ENCODE peak calls at places on chromosome 11, in five cellular contexts. One of them, this sample, is unnamed. For H3K4me1, the result is how much of the 10 kb centered on the place peaks cover.

GRCh38 chr11:21908211-21908610 is 284.7 kb upstream of the ANO5 start:
- DNase-seq in A549: no peak
- DNase-seq in heart left ventricle: no peak
- DNase-seq in body of pancreas: no peak
- DNase-seq in ovary: no peak
- DNase-seq in this sample: no peak

GRCh38 chr11:76626921-76627391 is 43.6 kb downstream of the LRRC32 start:
- DNase-seq in heart left ventricle: no peak
- DNase-seq in ovary: no peak
- DNase-seq in A549: no peak
- DNase-seq in body of pancreas: no peak
- DNase-seq in this sample: peak

GRCh38 chr11:1873048-1873812 is 18.5 kb downstream of the PRR33 start:
- DNase-seq in heart left ventricle: peak
- DNase-seq in ovary: peak
- DNase-seq in body of pancreas: no peak
- DNase-seq in A549: peak
- DNase-seq in this sample: peak

GRCh38 chr11:116513894-116514293 is 258.9 kb downstream of the BUD13 start:
- DNase-seq in A549: peak
- DNase-seq in ovary: no peak
- DNase-seq in body of pancreas: no peak
- DNase-seq in heart left ventricle: no peak
- DNase-seq in this sample: no peak

GRCh38 chr11:76735218-76735480 is 48.0 kb upstream of the TSKU start:
- DNase-seq in ovary: no peak
- DNase-seq in body of pancreas: no peak
- DNase-seq in A549: no peak
- DNase-seq in heart left ventricle: no peak
- DNase-seq in this sample: no peak

GRCh38 chr11:120218695-120219033 is 7.8 kb downstream of the OAF start:
- DNase-seq in ovary: no peak
- DNase-seq in body of pancreas: no peak
- DNase-seq in heart left ventricle: no peak
- DNase-seq in A549: no peak
- DNase-seq in this sample: no peak

GRCh38 chr11:112343368-112344039 is 82.8 kb upstream of the PLET1 start:
- DNase-seq in ovary: no peak
- DNase-seq in body of pancreas: no peak
- DNase-seq in A549: no peak
- DNase-seq in heart left ventricle: no peak
- DNase-seq in this sample: no peak

GRCh38 chr11:14374922-14375630 is 16.1 kb upstream of the RRAS2 start:
- DNase-seq in heart left ventricle: no peak
- DNase-seq in A549: peak
- DNase-seq in ovary: no peak
- DNase-seq in body of pancreas: no peak
- DNase-seq in this sample: no peak

GRCh38 chr11:122802876-122803275 is 35.4 kb upstream of the CRTAM start:
- DNase-seq in body of pancreas: no peak
- DNase-seq in A549: no peak
- DNase-seq in heart left ventricle: no peak
- DNase-seq in ovary: no peak
- DNase-seq in this sample: no peak

GRCh38 chr11:110429614-110430266 is at the start of gene FDX1:
- DNase-seq in body of pancreas: peak
- DNase-seq in heart left ventricle: peak
- DNase-seq in ovary: peak
- DNase-seq in A549: peak
- DNase-seq in this sample: peak

GRCh38 chr11:62909107-62909894 is 11.9 kb downstream of the CHRM1 start:
- DNase-seq in heart left ventricle: peak
- DNase-seq in A549: peak
- DNase-seq in ovary: peak
- DNase-seq in body of pancreas: peak
- DNase-seq in this sample: peak

GRCh38 chr11:16404781-16405180 is 48.4 kb upstream of the SOX6 start:
- DNase-seq in A549: no peak
- DNase-seq in ovary: no peak
- DNase-seq in heart left ventricle: no peak
- DNase-seq in body of pancreas: no peak
- DNase-seq in this sample: no peak

GRCh38 chr11:28632338-28632737 is 524.1 kb downstream of the METTL15 start:
- DNase-seq in body of pancreas: no peak
- DNase-seq in A549: peak
- DNase-seq in ovary: no peak
- DNase-seq in heart left ventricle: no peak
- DNase-seq in this sample: no peak

GRCh38 chr11:72333657-72334056 is 89.7 kb upstream of the PHOX2A start:
- DNase-seq in body of pancreas: no peak
- DNase-seq in heart left ventricle: no peak
- DNase-seq in ovary: no peak
- DNase-seq in A549: peak
- DNase-seq in this sample: no peak

GRCh38 chr11:3165152-3165705 is at the start of gene OSBPL5:
- DNase-seq in body of pancreas: peak
- DNase-seq in heart left ventricle: peak
- DNase-seq in A549: peak
- DNase-seq in ovary: peak
- DNase-seq in this sample: peak

GRCh38 chr11:108027057-108027456 is 18.4 kb downstream of the CUL5 start:
- DNase-seq in A549: peak
- DNase-seq in ovary: no peak
- DNase-seq in heart left ventricle: no peak
- DNase-seq in body of pancreas: no peak
- DNase-seq in this sample: no peak

GRCh38 chr11:8814209-8814922 is 96.6 kb upstream of the AKIP1 start:
- DNase-seq in A549: no peak
- DNase-seq in ovary: no peak
- DNase-seq in body of pancreas: no peak
- DNase-seq in heart left ventricle: no peak
- DNase-seq in this sample: no peak

GRCh38 chr11:77118971-77119370 is 9.1 kb upstream of the MYO7A start:
- DNase-seq in heart left ventricle: no peak
- DNase-seq in body of pancreas: no peak
- DNase-seq in A549: no peak
- DNase-seq in ovary: no peak
- DNase-seq in this sample: no peak

GRCh38 chr11:71370895-71371673 is 77.1 kb downstream of the DHCR7 start:
- DNase-seq in ovary: no peak
- DNase-seq in A549: no peak
- DNase-seq in body of pancreas: no peak
- DNase-seq in heart left ventricle: no peak
- DNase-seq in this sample: no peak

GRCh38 chr11:119030329-119031047 is at the start of gene SLC37A4:
- DNase-seq in A549: peak
- DNase-seq in body of pancreas: peak
- DNase-seq in ovary: peak
- DNase-seq in heart left ventricle: peak
- DNase-seq in this sample: peak
- TF ChIP-seq POLR2A in A549: peak
- TF ChIP-seq POLR2A in body of pancreas: peak
- TF ChIP-seq POLR2A in ovary: no peak
- TF ChIP-seq POLR2A in heart left ventricle: peak
- TF ChIP-seq POLR2A in this sample: no peak

DNA sequence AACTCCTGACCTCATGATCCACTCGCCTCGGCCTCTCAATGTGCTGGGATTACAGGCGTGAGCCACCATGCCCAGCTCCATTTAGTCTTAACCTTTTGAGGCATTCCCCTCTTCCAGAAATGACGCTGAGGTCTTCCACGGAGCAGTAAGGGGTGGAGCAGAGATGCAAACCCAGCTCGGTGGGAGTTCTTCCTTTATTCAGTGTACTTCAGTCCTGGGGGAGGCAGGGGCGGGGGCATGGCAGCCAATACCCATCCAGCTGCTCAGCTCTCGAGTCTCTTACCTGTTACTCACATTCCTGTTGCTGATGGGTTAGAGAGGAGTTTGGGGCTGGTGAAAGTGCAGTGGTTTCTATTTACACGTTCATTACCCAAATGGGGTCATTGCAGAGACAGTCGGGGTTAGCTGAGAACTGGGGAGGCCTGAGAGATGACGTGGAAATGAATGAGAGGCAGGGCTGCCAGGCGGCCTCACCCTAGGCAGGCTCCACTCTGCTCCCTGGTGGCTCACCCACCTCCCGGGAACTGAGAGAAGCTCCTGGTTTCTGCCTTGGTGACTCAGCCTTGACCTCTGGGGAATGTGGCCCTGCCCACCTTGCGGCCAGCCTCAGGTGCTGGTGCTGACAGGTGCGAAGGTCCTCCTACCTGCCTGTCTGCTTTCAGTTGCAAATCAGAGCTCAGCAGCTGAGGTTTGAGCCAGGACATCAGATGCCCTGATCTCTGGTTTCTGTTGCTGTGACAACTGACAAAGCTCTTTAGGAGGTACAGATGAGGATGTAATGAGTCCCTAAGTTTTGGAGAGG is 13.4 kb upstream of the ST14 start:
- DNase-seq in ovary: no peak
- DNase-seq in heart left ventricle: peak
- DNase-seq in body of pancreas: peak
- DNase-seq in A549: peak
- DNase-seq in this sample: peak
- TF ChIP-seq CTCF in ovary: no peak
- TF ChIP-seq CTCF in heart left ventricle: no peak
- TF ChIP-seq CTCF in body of pancreas: no peak
- TF ChIP-seq CTCF in A549: peak
- TF ChIP-seq CTCF in this sample: peak

GRCh38 chr11:102446606-102447005 is 6.0 kb downstream of the TMEM123 start:
- DNase-seq in A549: peak
- DNase-seq in body of pancreas: no peak
- DNase-seq in heart left ventricle: no peak
- DNase-seq in ovary: no peak
- DNase-seq in this sample: no peak
- H3K4me1 ChIP-seq in A549: half or more
- H3K4me1 ChIP-seq in body of pancreas: under half
- H3K4me1 ChIP-seq in heart left ventricle: under half
- H3K4me1 ChIP-seq in ovary: under half
- H3K4me1 ChIP-seq in this sample: under half

GRCh38 chr11:639324-639977 is 2.4 kb downstream of the DRD4 start:
- DNase-seq in A549: no peak
- DNase-seq in heart left ventricle: no peak
- DNase-seq in ovary: no peak
- DNase-seq in body of pancreas: no peak
- DNase-seq in this sample: peak

GRCh38 chr11:636511-637332 is at the start of gene DRD4:
- DNase-seq in A549: no peak
- DNase-seq in ovary: peak
- DNase-seq in heart left ventricle: no peak
- DNase-seq in body of pancreas: no peak
- DNase-seq in this sample: no peak

GRCh38 chr11:638616-639323 is 1.7 kb downstream of the DRD4 start:
- DNase-seq in A549: no peak
- DNase-seq in body of pancreas: no peak
- DNase-seq in heart left ventricle: no peak
- DNase-seq in ovary: no peak
- DNase-seq in this sample: no peak

GRCh38 chr11:637333-637592 is 194 bp downstream of the DRD4 start:
- DNase-seq in A549: no peak
- DNase-seq in heart left ventricle: no peak
- DNase-seq in body of pancreas: no peak
- DNase-seq in ovary: no peak
- DNase-seq in this sample: no peak

GRCh38 chr11:637593-638507 is 781 bp downstream of the DRD4 start:
- DNase-seq in body of pancreas: no peak
- DNase-seq in ovary: no peak
- DNase-seq in heart left ventricle: no peak
- DNase-seq in A549: no peak
- DNase-seq in this sample: peak
- TF ChIP-seq POLR2A in body of pancreas: no peak
- TF ChIP-seq POLR2A in ovary: no peak
- TF ChIP-seq POLR2A in heart left ventricle: no peak
- TF ChIP-seq POLR2A in A549: no peak
- TF ChIP-seq POLR2A in this sample: no peak

GRCh38 chr11:121293276-121293569 is 652 bp downstream of the SC5D start:
- DNase-seq in ovary: no peak
- DNase-seq in heart left ventricle: no peak
- DNase-seq in body of pancreas: no peak
- DNase-seq in A549: no peak
- DNase-seq in this sample: no peak

GRCh38 chr11:121291896-121292502 is 572 bp upstream of the SC5D start:
- DNase-seq in ovary: no peak
- DNase-seq in body of pancreas: peak
- DNase-seq in A549: no peak
- DNase-seq in heart left ventricle: no peak
- DNase-seq in this sample: no peak

GRCh38 chr11:121291319-121291718 is 1.3 kb upstream of the SC5D start:
- DNase-seq in heart left ventricle: no peak
- DNase-seq in ovary: no peak
- DNase-seq in A549: no peak
- DNase-seq in body of pancreas: no peak
- DNase-seq in this sample: no peak

GRCh38 chr11:121295246-121296007 is 2.9 kb downstream of the SC5D start:
- DNase-seq in heart left ventricle: no peak
- DNase-seq in A549: no peak
- DNase-seq in ovary: no peak
- DNase-seq in body of pancreas: no peak
- DNase-seq in this sample: no peak

DNA sequence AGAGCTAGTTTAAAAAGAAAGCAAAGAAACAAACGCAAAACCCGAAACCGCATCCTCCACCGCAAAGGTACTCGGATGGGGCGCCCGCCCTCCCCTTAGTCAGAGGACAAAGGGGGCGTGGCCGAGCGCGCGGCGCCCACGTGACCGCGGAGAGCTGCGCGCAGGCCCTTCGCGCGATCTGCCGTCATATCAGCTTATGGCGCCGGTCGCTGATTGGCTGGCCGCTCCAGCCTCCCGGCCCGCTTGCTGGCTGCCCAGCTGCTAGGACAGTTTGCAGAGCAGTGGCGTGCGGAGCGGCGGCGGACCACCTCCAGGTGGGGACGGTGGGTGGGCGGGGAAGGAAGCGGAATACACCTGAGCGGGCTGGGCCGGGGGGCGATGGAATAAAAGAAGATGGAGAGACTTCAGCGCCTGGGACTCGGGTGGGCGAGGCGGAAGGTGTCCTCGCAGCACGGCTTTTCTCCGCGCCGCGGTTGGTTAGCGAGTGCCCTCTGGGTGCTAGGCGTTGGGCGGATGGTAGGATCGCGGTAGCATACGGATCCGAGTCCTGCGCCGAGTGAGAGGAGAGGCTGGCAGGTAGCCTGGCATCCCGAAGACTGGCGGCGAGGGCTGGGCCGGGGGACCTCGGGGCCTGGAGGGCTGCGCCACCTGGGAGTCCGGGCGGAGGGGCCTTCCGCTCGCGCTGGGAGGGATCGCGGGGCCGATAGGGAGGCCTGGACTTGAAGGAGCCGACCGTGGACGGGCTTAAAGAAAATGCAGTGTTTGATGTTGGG is at the start of gene SC5D:
- DNase-seq in ovary: peak
- DNase-seq in body of pancreas: peak
- DNase-seq in A549: peak
- DNase-seq in heart left ventricle: peak
- DNase-seq in this sample: peak
- TF ChIP-seq CTCF in ovary: peak
- TF ChIP-seq CTCF in body of pancreas: no peak
- TF ChIP-seq CTCF in A549: no peak
- TF ChIP-seq CTCF in heart left ventricle: no peak
- TF ChIP-seq CTCF in this sample: no peak